ENCODE peak calls at places on chromosomes 3 and 15, in six cellular contexts. C is IMR-90, J is colonic mucosa, Y is suprapubic skin, A is uterus, D is lower lobe of right lung. T is an unnamed sample.

GRCh38 chr3:52039846-52040245 is 16.5 kb downstream of the DUSP7 start:
- DNase-seq in C (no peak), A (no peak), D (peak; percentile 91), J (no peak), Y (peak; percentile 87), T (peak; percentile 64)

GRCh38 chr15:71093089-71094024 is 21.9 kb upstream of the THSD4 start:
- DNase-seq in J (peak; percentile 79), A (no peak), D (no peak), C (peak; percentile 82), Y (no peak), T (no peak)

GRCh38 chr3:62374375-62374876 is 1.1 kb upstream of the FEZF2 start:
- DNase-seq in J (no peak), D (no peak), Y (no peak), A (no peak), C (peak; percentile 6), T (no peak)

GRCh38 chr3:24151595-24151994 is 206.5 kb downstream of the NR1D2 start:
- DNase-seq in C (peak; percentile 6), Y (no peak), J (no peak), D (no peak), A (no peak), T (no peak)

GRCh38 chr3:100941046-100941445 is 52.2 kb downstream of the ABI3BP start:
- DNase-seq in D (no peak), A (no peak), J (no peak), C (no peak), Y (no peak), T (peak; percentile 14)

GRCh38 chr15:41564286-41564959 is 5.4 kb downstream of the TYRO3 start:
- DNase-seq in Y (no peak), A (peak; percentile 59), C (no peak), D (no peak), J (no peak), T (no peak)

GRCh38 chr3:32297366-32297765 is 58.9 kb downstream of the CMTM8 start:
- DNase-seq in D (no peak), C (no peak), J (no peak), A (no peak), Y (no peak), T (no peak)

GRCh38 chr15:88375234-88375926 is 91.8 kb downstream of the MRPL46 start:
- DNase-seq in Y (no peak), A (peak; percentile 30), J (no peak), C (peak; percentile 74), D (no peak), T (no peak)

GRCh38 chr3:42492508-42493080 is 9.8 kb upstream of the VIPR1 start:
- DNase-seq in Y (peak; percentile 62), J (peak; percentile 18), A (no peak), C (no peak), D (no peak), T (no peak)

GRCh38 chr3:171459942-171460225 is 321 bp downstream of the TNIK start:
- DNase-seq in A (no peak), D (no peak), Y (no peak), J (no peak), C (no peak), T (no peak)

GRCh38 chr3:25155696-25156471 is 272.2 kb upstream of the RARB start:
- DNase-seq in Y (no peak), D (no peak), J (no peak), C (no peak), A (no peak), T (no peak)

GRCh38 chr15:100785181-100786138 is 94.2 kb upstream of the ALDH1A3 start:
- DNase-seq in D (no peak), Y (peak; percentile 48), C (no peak), J (peak; percentile 4), A (no peak), T (no peak)

GRCh38 chr3:139213936-139214335 is 129.9 kb upstream of the MRPS22 start:
- DNase-seq in D (no peak), A (no peak), Y (no peak), C (no peak), J (no peak), T (no peak)

GRCh38 chr3:11305509-11305908 is 33.3 kb downstream of the ATG7 start:
- DNase-seq in A (no peak), C (peak; percentile 29), Y (no peak), D (no peak), J (no peak), T (no peak)

GRCh38 chr3:193297421-193297820 is 56.4 kb downstream of the PLAAT1 start:
- DNase-seq in J (no peak), A (no peak), Y (no peak), C (no peak), D (no peak), T (no peak)

GRCh38 chr3:122305818-122306621 is 19.0 kb upstream of the CSTA start:
- DNase-seq in J (peak; percentile 62), D (no peak), C (no peak), A (no peak), Y (no peak), T (no peak)

GRCh38 chr3:127050733-127051132 is 67.8 kb downstream of the PLXNA1 start:
- DNase-seq in J (no peak), D (peak; percentile 41), Y (no peak), A (no peak), C (no peak), T (peak; percentile 40)

GRCh38 chr3:183331518-183331917 is 78.5 kb downstream of the B3GNT5 start:
- DNase-seq in J (no peak), A (no peak), D (no peak), Y (no peak), C (no peak), T (no peak)

GRCh38 chr3:100896994-100897393 is 96.2 kb downstream of the ABI3BP start:
- DNase-seq in A (no peak), J (no peak), D (no peak), C (no peak), Y (no peak), T (no peak)

GRCh38 chr3:66236281-66236680 is 15.5 kb downstream of the SLC25A26 start:
- DNase-seq in Y (no peak), C (no peak), J (no peak), A (no peak), D (no peak), T (no peak)

GRCh38 chr3:196726788-196727675 is 12.6 kb upstream of the PAK2 start:
- DNase-seq in D (no peak), J (no peak), C (peak; percentile 46), A (no peak), Y (no peak), T (no peak)

GRCh38 chr3:124761935-124762334 is 31.7 kb downstream of the UMPS start:
- DNase-seq in Y (no peak), A (no peak), D (no peak), C (no peak), J (no peak), T (no peak)

GRCh38 chr3:133441867-133442270 is 42.0 kb downstream of the BFSP2 start:
- DNase-seq in J (no peak), C (no peak), Y (no peak), D (no peak), A (no peak), T (no peak)

GRCh38 chr3:35664460-35664919 is 25.2 kb downstream of the ARPP21 start:
- DNase-seq in D (peak; percentile 30), A (peak; percentile 15), J (no peak), C (peak; percentile 16), Y (peak; percentile 72), T (peak; percentile 91)

GRCh38 chr3:58029842-58030584 is 21.8 kb downstream of the FLNB start:
- DNase-seq in Y (no peak), D (no peak), C (no peak), J (no peak), A (no peak), T (no peak)

GRCh38 chr15:89457086-89457485 is 39.3 kb downstream of the RHCG start:
- DNase-seq in C (peak; percentile 28), Y (no peak), D (no peak), J (no peak), A (no peak), T (no peak)

GRCh38 chr3:141796436-141797166 is 33.4 kb downstream of the GRK7 start:
- DNase-seq in A (no peak), D (no peak), C (no peak), Y (no peak), J (peak; percentile 30), T (no peak)

GRCh38 chr15:98860647-98861041 is 146.9 kb downstream of the PGPEP1L start:
- DNase-seq in A (no peak), C (no peak), Y (no peak), D (no peak), J (no peak), T (no peak)
- H3K4me1 ChIP-seq in A (no peaks in the 10 kb centered on the region), C (peaks cover 22% of the 10 kb centered on the region), Y (peaks cover 47% of the 10 kb centered on the region), D (peaks cover 26% of the 10 kb centered on the region), J (peaks cover 4% of the 10 kb centered on the region), T (peaks cover 6% of the 10 kb centered on the region)

GRCh38 chr3:46449755-46450552 is 14.8 kb downstream of the LTF start:
- DNase-seq in J (no peak), A (no peak), D (no peak), Y (no peak), C (peak; percentile 8), T (no peak)
- TF ChIP-seq CTCF in J (peak; percentile 45), A (no peak), D (peak; percentile 54), Y (peak; percentile 39), C (peak; percentile 50), T (peak; percentile 39)

DNA sequence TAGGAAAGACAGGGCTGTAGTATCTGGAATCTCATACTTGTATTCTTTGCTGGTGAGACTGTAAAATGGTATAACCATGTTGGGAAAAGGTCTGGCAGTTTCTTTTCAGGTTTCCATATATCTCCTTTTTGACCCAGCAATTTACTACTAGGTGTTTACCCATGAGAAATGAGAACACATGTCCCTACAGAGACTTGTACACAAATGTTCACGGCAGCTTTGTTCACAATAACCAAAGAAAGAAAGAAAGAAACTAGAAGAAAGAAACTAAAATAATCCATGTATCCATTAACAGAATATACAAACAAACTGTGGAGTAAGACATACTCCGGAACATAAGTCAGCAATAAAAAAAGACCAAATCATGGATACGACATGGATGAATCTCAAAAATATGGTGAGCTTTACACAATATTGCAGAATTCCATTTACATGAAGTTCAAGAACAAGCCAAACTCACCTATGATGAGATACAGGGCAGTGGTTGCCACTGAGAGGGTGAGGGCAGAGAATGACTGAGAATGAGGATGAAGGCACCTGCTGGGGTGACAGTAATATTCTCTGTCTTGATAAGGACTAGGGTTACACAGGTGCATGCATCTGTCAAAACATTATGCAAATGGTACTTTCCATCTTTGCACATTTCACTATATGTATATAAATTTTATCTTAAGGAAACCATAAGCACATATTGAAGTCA is 2.7 kb downstream of the RFTN1 start:
- DNase-seq in D (no peak), Y (no peak), J (no peak), A (no peak), C (no peak), T (no peak)
- H3K4me1 ChIP-seq in D (peaks cover 62% of the 10 kb centered on the region), Y (peaks cover 34% of the 10 kb centered on the region), J (no peaks in the 10 kb centered on the region), A (peaks cover 7% of the 10 kb centered on the region), C (peaks cover 17% of the 10 kb centered on the region), T (peaks cover 46% of the 10 kb centered on the region)

DNA sequence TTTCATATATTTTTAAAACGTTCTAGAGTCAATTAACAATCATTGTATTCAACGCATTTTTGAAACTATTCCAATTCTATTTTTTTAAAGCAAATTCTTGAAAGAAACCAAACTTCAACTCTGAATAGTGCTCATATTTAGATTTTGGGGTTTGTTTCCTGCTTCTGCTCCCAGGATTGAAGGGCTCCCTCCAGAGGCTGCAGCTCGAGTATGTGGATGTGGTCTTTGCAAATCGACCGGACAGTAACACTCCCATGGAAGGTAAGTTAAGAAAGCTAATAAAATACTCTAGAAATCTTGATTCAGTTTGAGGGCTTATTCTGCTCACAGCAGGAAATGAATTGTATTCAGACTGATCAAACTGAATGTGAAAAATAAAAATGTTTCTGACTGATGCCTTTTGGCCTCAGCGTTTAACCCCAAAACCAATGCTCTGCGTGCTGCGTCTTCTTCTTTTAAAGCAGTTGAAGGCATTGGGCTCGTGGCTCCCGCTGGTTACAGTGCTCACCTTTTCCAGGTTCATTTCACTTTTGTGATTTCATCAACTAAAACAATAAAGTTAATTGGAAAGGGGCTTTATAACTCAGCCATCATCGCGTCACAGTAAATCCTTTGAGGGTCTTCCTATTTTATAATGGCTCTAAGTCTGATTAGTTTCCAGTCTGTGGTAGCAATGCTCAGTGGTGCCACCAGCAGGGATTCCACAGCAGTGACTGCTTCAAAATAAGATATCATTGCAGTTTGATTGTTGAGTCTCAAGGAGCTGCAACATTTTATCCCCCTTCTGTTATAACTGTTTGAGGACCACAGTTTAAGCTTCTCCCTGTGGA is 80.1 kb downstream of the SSR3 start:
- DNase-seq in C (no peak), D (no peak), Y (no peak), J (no peak), A (no peak), T (no peak)
- TF ChIP-seq CTCF in C (peak; percentile 31), D (peak; percentile 17), Y (peak; percentile 22), J (no peak), A (no peak), T (peak; percentile 21)